ENCODE peak calls at places on chromosomes 2 and 18, in nine cellular contexts. W is tibial artery, O is AG09319, V is foreskin keratinocyte, F is mesothelial cell of epicardium, P is progenitor cell of endocrine pancreas, K is bronchial epithelial cell, Y is HFFc6, T is fibroblast of villous mesenchyme. L is an unnamed sample.
A peak's percentile ranks its signal among the peaks of the same experiment; 100 is the strongest.

GRCh38 chr2:169653636-169654035 is 40.6 kb downstream of the CFAP210 start:
- DNase-seq in W (no peak), P (no peak), V (no peak), K (peak; percentile 65), O (no peak), T (no peak), Y (no peak), F (no peak), L (no peak)

GRCh38 chr2:113025751-113026150 is 20.5 kb downstream of the IL36A start:
- DNase-seq in O (no peak), W (no peak), F (no peak), Y (no peak), K (no peak), V (no peak), P (no peak), T (no peak), L (no peak)

GRCh38 chr2:98768765-98769476 is 38.0 kb upstream of the MGAT4A start:
- DNase-seq in Y (no peak), T (no peak), V (no peak), O (no peak), W (no peak), F (no peak), K (peak; percentile 7), P (no peak), L (peak; percentile 33)

GRCh38 chr2:231614559-231615057 is 21.9 kb downstream of the TEX44 start:
- DNase-seq in F (no peak), V (no peak), W (no peak), O (no peak), T (no peak), K (no peak), Y (no peak), P (no peak), L (no peak)

GRCh38 chr2:115034801-115035200 is 592.4 kb downstream of the DPP10 start:
- DNase-seq in K (no peak), O (no peak), V (no peak), W (no peak), P (no peak), F (no peak), Y (no peak), T (no peak), L (no peak)

GRCh38 chr2:223027442-223027841 is 24.5 kb upstream of the KCNE4 start:
- DNase-seq in V (no peak), F (no peak), Y (peak; percentile 63), O (no peak), K (peak; percentile 85), T (no peak), P (no peak), W (no peak), L (peak; percentile 19)

GRCh38 chr2:215178121-215178520 is 39.7 kb upstream of the ABCA12 start:
- DNase-seq in P (no peak), K (no peak), F (no peak), W (no peak), O (no peak), V (no peak), T (no peak), Y (no peak), L (no peak)

GRCh38 chr2:175865716-175866115 is 136.4 kb downstream of the LNPK start:
- DNase-seq in P (no peak), Y (no peak), W (no peak), T (no peak), K (no peak), F (no peak), V (no peak), O (no peak), L (no peak)

GRCh38 chr2:84454581-84454980 is 4.5 kb downstream of the SUCLG1 start:
- DNase-seq in K (no peak), T (no peak), F (no peak), Y (no peak), V (no peak), W (no peak), O (no peak), P (no peak), L (no peak)

GRCh38 chr2:84461310-84461709 is 2.2 kb upstream of the SUCLG1 start:
- DNase-seq in Y (no peak), F (no peak), P (no peak), W (no peak), T (no peak), O (no peak), V (no peak), K (no peak), L (no peak)

GRCh38 chr2:84459028-84459943 is at the start of gene SUCLG1:
- DNase-seq in P (peak; percentile 51), F (peak; percentile 37), O (peak; percentile 44), K (peak; percentile 69), T (peak; percentile 79), Y (peak; percentile 71), V (peak; percentile 68), W (peak; percentile 86), L (peak; percentile 82)

GRCh38 chr2:84459944-84460429 is 907 bp upstream of the SUCLG1 start:
- DNase-seq in Y (no peak), T (no peak), W (no peak), F (no peak), K (peak; percentile 51), P (no peak), V (no peak), O (no peak), L (no peak)

DNA sequence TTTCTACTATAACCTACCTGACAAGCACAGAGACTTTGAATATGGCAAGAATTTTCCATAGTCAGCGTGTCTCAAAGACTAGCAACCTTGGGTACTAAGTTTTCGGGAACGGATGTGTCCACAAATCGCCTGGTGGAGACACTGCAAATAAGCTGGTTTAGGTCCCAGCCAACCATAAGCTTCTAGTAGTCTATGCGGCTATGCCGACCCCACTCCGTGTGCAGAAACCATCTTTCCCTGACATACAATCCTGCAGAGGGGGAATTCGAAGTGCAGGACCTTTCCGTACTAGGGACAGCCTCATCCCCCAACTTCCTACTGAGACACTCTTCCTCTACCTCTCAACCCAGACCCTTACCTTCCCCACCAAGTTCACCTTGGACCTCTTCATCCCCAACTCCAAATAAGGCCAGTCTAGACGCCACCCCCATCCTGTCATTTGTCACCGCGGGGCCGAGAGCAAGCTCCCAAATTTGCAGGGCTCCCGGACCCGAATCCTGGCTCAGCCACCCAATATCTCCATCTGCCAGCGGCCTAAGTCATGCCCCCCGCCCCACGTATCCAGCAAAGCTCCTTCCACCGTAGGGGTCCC is 548 bp downstream of the SUCLG1 start:
- DNase-seq in V (no peak), O (no peak), W (peak; percentile 26), T (peak; percentile 14), Y (no peak), P (no peak), K (peak; percentile 12), F (no peak), L (no peak)
- TF ChIP-seq CTCF in V (no peak), O (no peak), W (no peak), T (no peak), Y (no peak), P (no peak), K (no peak), F (no peak), L (no peak)

GRCh38 chr2:26235089-26235488 is 9.3 kb downstream of the HADHA start:
- DNase-seq in V (no peak), P (no peak), Y (no peak), O (no peak), W (no peak), K (no peak), T (peak; percentile 15), F (no peak), L (no peak)
- TF ChIP-seq CTCF in V (peak; percentile 58), P (peak; percentile 43), Y (peak; percentile 52), O (peak; percentile 8), W (peak; percentile 15), K (peak; percentile 28), T (peak; percentile 36), F (no peak), L (no peak)

GRCh38 chr18:12421732-12422131 is 14.0 kb downstream of the PRELID3A start:
- DNase-seq in O (no peak), K (no peak), W (no peak), Y (no peak), F (no peak), T (no peak), P (no peak), V (no peak), L (no peak)
- TF ChIP-seq CTCF in O (no peak), K (no peak), W (no peak), Y (no peak), F (no peak), T (no peak), P (no peak), V (no peak), L (no peak)

DNA sequence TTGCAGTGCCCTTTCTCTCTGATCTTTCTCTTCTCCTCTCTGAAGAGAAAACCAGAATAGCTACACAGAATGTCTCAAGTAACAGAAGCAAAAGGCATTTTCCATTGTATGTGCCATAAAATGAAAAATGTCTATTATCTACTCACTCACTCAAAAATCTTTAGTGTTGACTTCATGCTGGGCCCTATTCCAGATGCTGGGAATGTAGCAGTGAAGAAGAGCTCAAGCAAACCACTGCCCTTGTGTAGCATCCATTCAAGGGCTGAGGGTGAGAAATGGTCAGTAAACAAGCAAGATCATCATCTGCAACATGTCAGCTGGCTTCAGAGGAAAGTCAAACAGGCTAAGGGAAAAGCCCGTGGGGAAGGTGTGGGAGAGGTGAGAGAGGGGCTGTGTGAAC is 427.6 kb downstream of the METTL4 start:
- DNase-seq in F (no peak), W (no peak), K (no peak), V (no peak), T (peak; percentile 6), O (no peak), P (no peak), Y (no peak), L (no peak)
- TF ChIP-seq CTCF in F (no peak), W (no peak), K (no peak), V (no peak), T (no peak), O (no peak), P (no peak), Y (no peak), L (no peak)

GRCh38 chr2:70443726-70444125 is 109.9 kb downstream of the TGFA start:
- DNase-seq in V (no peak), O (no peak), K (no peak), P (no peak), Y (no peak), W (no peak), F (no peak), T (no peak), L (no peak)
- TF ChIP-seq CTCF in V (no peak), O (no peak), K (no peak), P (no peak), Y (no peak), W (no peak), F (no peak), T (no peak), L (no peak)

GRCh38 chr18:23814977-23815614 is 125.8 kb downstream of the LAMA3 start:
- DNase-seq in K (no peak), T (no peak), P (no peak), O (no peak), Y (no peak), W (no peak), F (no peak), V (no peak), L (no peak)

GRCh38 chr18:23811176-23811575 is 121.9 kb downstream of the LAMA3 start:
- DNase-seq in W (no peak), P (no peak), V (no peak), F (no peak), Y (no peak), O (no peak), K (no peak), T (no peak), L (no peak)

GRCh38 chr18:23809411-23809810 is 120.2 kb downstream of the LAMA3 start:
- DNase-seq in P (no peak), T (no peak), V (no peak), Y (no peak), K (no peak), F (no peak), W (no peak), O (no peak), L (no peak)

GRCh38 chr18:23810396-23810795 is 121.1 kb downstream of the LAMA3 start:
- DNase-seq in V (no peak), O (no peak), P (no peak), W (no peak), T (no peak), K (no peak), Y (no peak), F (no peak), L (no peak)

GRCh38 chr18:23812566-23813440 is 123.5 kb downstream of the LAMA3 start:
- DNase-seq in T (peak; percentile 48), P (no peak), Y (no peak), O (no peak), K (peak; percentile 54), V (no peak), F (no peak), W (no peak), L (no peak)
- TF ChIP-seq CTCF in T (peak; percentile 55), P (peak; percentile 62), Y (peak; percentile 86), O (peak; percentile 49), K (peak; percentile 34), V (peak; percentile 79), F (peak; percentile 55), W (peak; percentile 59), L (peak; percentile 20)

L was measured in Calu3.